ENCODE peak calls at places on chromosomes 13 and 19, in four cellular contexts. Y is lower leg skin; Z is cardiac fibroblast; P is effector CD4-positive, alpha-beta T cell. C is an unnamed sample.

GRCh38 chr19:31418692-31419430 is 69.6 kb upstream of the TSHZ3 start:
- DNase-seq in Y (no peak), Z (no peak), P (no peak), C (no peak)

GRCh38 chr19:29029271-29029670 is 183.7 kb downstream of the UQCRFS1 start:
- DNase-seq in Y (no peak), Z (no peak), P (no peak), C (no peak)

GRCh38 chr13:28478127-28478526 is 16.8 kb downstream of the FLT1 start:
- DNase-seq in Y (no peak), Z (peak; percentile 52), P (no peak), C (peak; percentile 25)

GRCh38 chr13:39353988-39354387 is 249.0 kb downstream of the LHFPL6 start:
- DNase-seq in Y (no peak), Z (peak; percentile 67), P (no peak), C (peak; percentile 21)

GRCh38 chr13:24681930-24682329 is 1.7 kb downstream of the ATP12A start:
- DNase-seq in Y (no peak), Z (no peak), P (no peak), C (no peak)

GRCh38 chr13:71702253-71702652 is 164.8 kb downstream of the DACH1 start:
- DNase-seq in Y (no peak), Z (no peak), P (no peak), C (no peak)

GRCh38 chr13:113663934-113664333 is 3.1 kb upstream of the GRK1 start:
- DNase-seq in Y (no peak), Z (no peak), P (no peak), C (no peak)

GRCh38 chr13:50798923-50799322 is 44.6 kb downstream of the DLEU7 start:
- DNase-seq in Y (no peak), Z (peak; percentile 52), P (no peak), C (no peak)